ENCODE peak calls at places on chromosomes 13 and 19, in seven cellular contexts. S is COR-L47; L is non-pigmented ciliary epithelial cell; T is fibroblast of mammary gland; V is activated CD8-positive, alpha-beta T cell treated with anti-CD3 and anti-CD28 coated beads for 36 hours; U is T-helper 2 cell; X is T follicular helper cell. R is an unnamed sample.
A peak's percentile ranks its signal among the peaks of the same experiment; 100 is the strongest.

GRCh38 chr13:27018882-27019281 is 152.7 kb downstream of the USP12 start:
- DNase-seq in X (no peak), U (no peak), L (no peak), S (no peak), V (no peak), T (no peak), R (no peak)

GRCh38 chr19:35507561-35507960 is 5.9 kb downstream of the DMKN start:
- DNase-seq in L (no peak), U (no peak), T (no peak), X (no peak), S (no peak), V (no peak), R (no peak)

GRCh38 chr13:107824636-107825035 is 390.7 kb downstream of the LIG4 start:
- DNase-seq in L (no peak), V (no peak), S (no peak), U (no peak), T (no peak), X (no peak), R (no peak)

GRCh38 chr13:53254495-53254894 is 225.9 kb downstream of the OLFM4 start:
- DNase-seq in S (no peak), T (no peak), U (peak; percentile 19), X (no peak), L (no peak), V (no peak), R (no peak)

GRCh38 chr19:51158474-51159129 is 16.5 kb downstream of the SIGLEC7 start:
- DNase-seq in L (no peak), X (peak; percentile 45), S (peak; percentile 3), U (peak; percentile 84), V (peak; percentile 89), T (peak; percentile 40), R (no peak)

GRCh38 chr13:54627973-54628372 is 1599.4 kb downstream of the OLFM4 start:
- DNase-seq in V (no peak), S (no peak), X (no peak), U (no peak), L (no peak), T (no peak), R (no peak)

GRCh38 chr19:41311072-41311471 is 1.1 kb downstream of the CCDC97 start:
- DNase-seq in T (no peak), U (no peak), V (no peak), X (no peak), L (no peak), S (no peak), R (no peak)

GRCh38 chr19:17420267-17420924 is 549 bp downstream of the MVB12A start:
- DNase-seq in U (peak; percentile 48), T (no peak), S (no peak), L (no peak), X (no peak), V (peak; percentile 53), R (no peak)

GRCh38 chr19:38693380-38694223 is 46.2 kb downstream of the ACTN4 start:
- DNase-seq in S (no peak), T (peak; percentile 73), U (peak; percentile 90), L (no peak), V (peak; percentile 60), X (no peak), R (no peak)

GRCh38 chr13:37587236-37587635 is 11.3 kb downstream of the POSTN start:
- DNase-seq in T (peak; percentile 26), X (no peak), V (no peak), U (no peak), L (no peak), S (no peak), R (no peak)

GRCh38 chr13:43815204-43815603 is 28.4 kb upstream of the ENOX1 start:
- DNase-seq in X (no peak), U (no peak), S (no peak), V (no peak), L (no peak), T (peak; percentile 29), R (no peak)

GRCh38 chr13:51764184-51765141 is 39.5 kb downstream of the DHRS12 start:
- DNase-seq in U (peak; percentile 72), V (peak; percentile 85), T (peak; percentile 92), X (peak; percentile 21), S (peak; percentile 2), L (peak; percentile 35), R (no peak)

GRCh38 chr19:42201489-42202289 is 15.8 kb downstream of the DEDD2 start:
- DNase-seq in S (no peak), L (no peak), V (peak; percentile 67), X (no peak), U (peak; percentile 81), T (no peak), R (no peak)